ENCODE peak calls at places on chromosomes 12 and 14, in four cellular contexts. I, O, V and X are unnamed samples.

GRCh38 chr12:14852880-14853279 is 9.6 kb upstream of the ART4 start:
- DNase-seq in V (no peak), I (no peak), O (no peak), X (no peak)

GRCh38 chr12:104526751-104527150 is 70.0 kb downstream of the CHST11 start:
- DNase-seq in V (no peak), I (no peak), O (no peak), X (no peak)

GRCh38 chr14:101830271-101830670 is 68.8 kb downstream of the PPP2R5C start:
- DNase-seq in V (no peak), I (no peak), O (no peak), X (no peak)

GRCh38 chr12:124130717-124131670 is 158.0 kb downstream of the ZNF664 start:
- DNase-seq in O (no peak), I (no peak), V (no peak), X (peak)

GRCh38 chr12:77122661-77123060 is 57.3 kb upstream of the E2F7 start:
- DNase-seq in V (no peak), O (peak), I (no peak), X (no peak)

GRCh38 chr14:89252887-89253532 is 164.0 kb downstream of the FOXN3 start:
- DNase-seq in O (no peak), I (no peak), V (no peak), X (peak)

GRCh38 chr14:80211143-80212024 is at the start of gene DIO2:
- DNase-seq in I (no peak), O (peak), V (no peak), X (no peak)

GRCh38 chr14:71403673-71404072 is 496.4 kb downstream of the PCNX1 start:
- DNase-seq in I (peak), V (peak), O (no peak), X (peak)

GRCh38 chr14:106876711-106877110 is 1350.3 kb downstream of the TMEM121 start:
- DNase-seq in I (no peak), O (no peak), V (no peak), X (no peak)

GRCh38 chr14:99910337-99911268 is 117.4 kb downstream of the EML1 start:
- DNase-seq in I (peak), O (peak), V (no peak), X (no peak)

GRCh38 chr12:65699251-65699650 is 125.0 kb upstream of the HMGA2 start:
- DNase-seq in V (no peak), I (peak), O (peak), X (no peak)

GRCh38 chr12:131831021-131831571 is 2.9 kb downstream of the MMP17 start:
- DNase-seq in O (peak), V (no peak), I (peak), X (no peak)

GRCh38 chr12:69987453-69988102 is 162.6 kb downstream of the MYRFL start:
- DNase-seq in O (peak), I (peak), V (peak), X (peak)

GRCh38 chr12:1579626-1580025 is 14.8 kb downstream of the FBXL14 start:
- DNase-seq in I (no peak), O (peak), V (no peak), X (no peak)

GRCh38 chr12:46268617-46269428 is at the start of gene SLC38A1:
- DNase-seq in O (peak), V (peak), I (peak), X (peak)

GRCh38 chr12:106841471-106842302 is 67.2 kb downstream of the RIC8B start:
- DNase-seq in I (peak), V (peak), O (peak), X (peak)

GRCh38 chr14:75794615-75795038 is 133.6 kb downstream of the TTLL5 start:
- DNase-seq in O (peak), I (peak), V (no peak), X (peak)

GRCh38 chr14:50725761-50726160 is 57.7 kb upstream of the SAV1 start:
- DNase-seq in I (no peak), O (no peak), V (no peak), X (no peak)

GRCh38 chr14:59585891-59586554 is 9.4 kb upstream of the CCDC175 start:
- DNase-seq in I (no peak), O (peak), V (no peak), X (no peak)

GRCh38 chr14:95515523-95516517 is 630 bp downstream of the SYNE3 start:
- DNase-seq in V (peak), I (peak), O (peak), X (peak)

GRCh38 chr14:22819191-22819988 is 4.2 kb upstream of the SLC7A7 start:
- DNase-seq in I (peak), V (peak), O (peak), X (peak)

GRCh38 chr12:86698581-86698980 is 442.4 kb upstream of the MGAT4C start:
- DNase-seq in O (peak), V (no peak), I (no peak), X (no peak)

GRCh38 chr14:101474563-101475467 is 86.5 kb upstream of the DIO3 start:
- DNase-seq in I (no peak), O (no peak), V (peak), X (no peak)

GRCh38 chr12:30117483-30117882 is 333.7 kb upstream of the TMTC1 start:
- DNase-seq in I (no peak), V (no peak), O (no peak), X (no peak)

GRCh38 chr12:89470741-89471504 is 53.7 kb downstream of the GALNT4 start:
- DNase-seq in I (peak), O (peak), V (no peak), X (no peak)

GRCh38 chr12:12600659-12601058 is 11.0 kb upstream of the CREBL2 start:
- DNase-seq in V (peak), O (no peak), I (no peak), X (no peak)

GRCh38 chr12:121334513-121335343 is 17.5 kb downstream of the ANAPC5 start:
- DNase-seq in I (peak), V (no peak), O (peak), X (no peak)

GRCh38 chr14:86787782-86788181 is 1205.2 kb downstream of the GALC start:
- DNase-seq in O (peak), V (no peak), I (no peak), X (no peak)

GRCh38 chr12:58640314-58640713 is 280.0 kb downstream of the LRIG3 start:
- DNase-seq in V (no peak), O (no peak), I (no peak), X (no peak)

GRCh38 chr14:49769171-49769570 is 1.2 kb downstream of the KLHDC2 start:
- DNase-seq in O (peak), V (no peak), I (peak), X (no peak)

GRCh38 chr14:51023964-51024363 is 70.9 kb downstream of the TRIM9 start:
- DNase-seq in O (peak), I (no peak), V (no peak), X (no peak)

DNA sequence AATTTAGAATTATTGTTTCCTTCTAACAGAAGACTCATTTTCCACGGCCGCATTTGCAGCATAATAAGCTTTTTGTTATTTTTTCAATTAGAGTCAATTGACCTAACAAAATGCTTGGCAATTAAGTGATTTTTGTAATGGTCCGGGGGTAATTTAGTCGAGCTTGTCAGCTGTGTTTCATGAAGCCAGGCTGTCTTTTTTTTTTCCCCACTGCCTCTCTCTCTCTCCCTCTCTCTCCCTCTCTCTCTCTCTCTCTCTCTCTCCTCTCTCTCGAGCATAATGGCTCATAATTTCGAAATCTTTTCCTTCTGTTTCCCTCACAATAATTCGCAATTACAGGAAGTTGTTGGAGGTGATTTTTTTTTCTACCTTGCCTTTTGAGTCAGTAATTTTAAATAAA is 1134.4 kb downstream of the BCL11B start:
- DNase-seq in I (peak), V (no peak), O (no peak), X (no peak)
- H3K4me3 ChIP-seq in I (no peak), V (no peak), O (no peak), X (no peak)

GRCh38 chr14:91008759-91009409 is 51.6 kb downstream of the RPS6KA5 start:
- DNase-seq in O (peak), I (no peak), V (no peak), X (no peak)
- H3K4me3 ChIP-seq in O (no peak), I (no peak), V (no peak), X (no peak)

GRCh38 chr14:84409435-84409834 is 1120.5 kb upstream of the FLRT2 start:
- DNase-seq in I (no peak), V (no peak), O (peak), X (no peak)

GRCh38 chr14:84410344-84410743 is 1119.6 kb upstream of the FLRT2 start:
- DNase-seq in I (no peak), O (no peak), V (no peak), X (peak)
- H3K4me3 ChIP-seq in I (no peak), O (no peak), V (no peak), X (no peak)

GRCh38 chr14:91374287-91374880 is 43.2 kb downstream of the CCDC88C start:
- DNase-seq in V (no peak), O (no peak), I (no peak), X (no peak)
- H3K4me3 ChIP-seq in V (no peak), O (no peak), I (no peak), X (no peak)

GRCh38 chr14:37598085-37598972 is 2.9 kb downstream of the TTC6 start:
- DNase-seq in O (no peak), V (no peak), I (no peak), X (no peak)
- H3K4me3 ChIP-seq in O (no peak), V (peak), I (no peak), X (no peak)

GRCh38 chr14:103207038-103207403 is 83.8 kb downstream of the TNFAIP2 start:
- DNase-seq in V (peak), O (peak), I (no peak), X (no peak)
- H3K4me3 ChIP-seq in V (peak), O (peak), I (peak), X (no peak)

DNA sequence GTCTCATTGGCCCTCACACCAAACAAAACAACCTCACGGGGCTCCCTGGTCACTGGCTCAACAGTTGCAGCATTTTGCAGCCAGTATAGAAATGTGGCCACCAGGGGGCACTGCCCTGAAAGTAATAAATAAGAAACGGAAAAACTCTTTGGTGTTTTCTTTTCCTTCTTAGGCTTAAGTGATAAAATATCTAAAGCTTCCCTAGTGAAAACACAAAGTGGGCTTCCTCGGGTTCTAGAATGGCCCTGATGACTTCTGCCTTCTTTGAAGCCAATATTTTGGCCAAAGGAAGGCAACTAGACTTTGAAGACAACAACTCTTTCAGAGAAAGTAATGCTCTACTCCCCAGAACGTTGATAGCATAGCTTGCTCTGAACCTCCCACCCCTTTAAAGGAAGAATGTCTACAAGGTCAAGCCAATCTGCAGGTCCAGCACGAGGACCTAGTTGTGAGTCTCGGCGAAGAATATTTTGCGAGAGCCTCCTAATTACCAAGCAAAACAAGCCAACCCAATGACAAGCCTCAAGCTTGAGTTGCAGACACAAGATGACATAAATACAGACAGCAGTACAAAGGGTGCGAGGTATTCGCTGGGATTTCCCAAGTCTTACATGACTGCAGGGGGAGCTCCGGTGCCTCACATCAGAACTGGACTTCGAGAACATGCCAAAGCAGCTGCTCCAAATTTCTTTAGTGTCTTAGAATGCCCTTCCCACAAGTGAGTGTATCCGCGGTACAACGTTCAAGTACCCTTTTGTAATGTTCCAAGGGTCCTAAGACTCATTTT is 2.6 kb downstream of the ITPK1 start:
- DNase-seq in V (peak), I (peak), O (peak), X (peak)
- H3K4me3 ChIP-seq in V (peak), I (peak), O (peak), X (no peak)

DNA sequence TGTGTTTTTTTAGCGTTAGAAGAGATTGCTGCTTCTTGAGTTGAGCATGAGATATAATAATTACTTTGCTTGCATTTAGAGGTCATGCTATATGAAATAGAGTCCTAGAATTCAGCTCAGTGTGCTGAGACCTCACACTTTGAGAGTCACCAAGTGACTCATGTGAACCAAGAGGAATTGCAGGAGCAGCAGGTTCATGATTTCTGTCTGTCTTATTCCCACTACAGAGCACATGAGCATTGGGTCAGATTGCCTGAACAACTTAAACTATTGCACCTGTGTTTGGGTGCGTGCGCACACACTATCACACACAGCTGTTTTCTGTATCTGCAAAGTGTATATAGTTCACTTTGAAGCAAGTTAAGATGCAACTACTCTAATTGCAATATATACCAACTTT is 109.3 kb downstream of the FGD4 start:
- DNase-seq in V (no peak), O (peak), I (peak), X (no peak)
- H3K4me3 ChIP-seq in V (no peak), O (no peak), I (no peak), X (no peak)